ENCODE peak calls at places on chromosomes 5 and 9, in eight cellular contexts. J is PC-3, Q is HFF-Myc, F is kidney epithelial cell, X is lower leg skin, M is tibial artery, V is adrenal gland, N is foreskin fibroblast. R is an unnamed sample.

GRCh38 chr5:92939428-92939827 is 641.6 kb downstream of the NR2F1-AS1 start:
- DNase-seq in X (no peak), V (no peak), M (no peak), N (no peak), J (no peak), Q (no peak), F (no peak), R (peak; percentile 14)

GRCh38 chr5:78594946-78595921 is 53.3 kb downstream of the LHFPL2 start:
- DNase-seq in J (peak; percentile 93), V (peak; percentile 75), Q (peak; percentile 96), N (peak; percentile 93), F (peak; percentile 98), M (peak; percentile 49), X (peak; percentile 44), R (peak; percentile 99)

GRCh38 chr9:19122490-19123042 is 4.7 kb downstream of the PLIN2 start:
- DNase-seq in Q (no peak), X (no peak), F (no peak), M (no peak), V (no peak), N (no peak), J (no peak), R (no peak)

GRCh38 chr5:81506900-81507588 is 113.1 kb upstream of the ACOT12 start:
- DNase-seq in F (peak; percentile 54), X (peak; percentile 58), N (peak; percentile 75), V (peak; percentile 68), Q (peak; percentile 75), J (peak; percentile 65), M (peak; percentile 71), R (peak; percentile 90)

GRCh38 chr9:114619205-114619758 is 8.2 kb downstream of the TMEM268 start:
- DNase-seq in M (no peak), X (no peak), F (no peak), Q (no peak), J (no peak), V (no peak), N (no peak), R (no peak)

GRCh38 chr5:92741906-92742305 is 839.1 kb downstream of the NR2F1-AS1 start:
- DNase-seq in V (no peak), M (no peak), X (no peak), J (peak; percentile 9), Q (no peak), N (no peak), F (no peak), R (no peak)

GRCh38 chr9:129172816-129173215 is 5.2 kb downstream of the IER5L start:
- DNase-seq in N (no peak), M (no peak), Q (no peak), V (no peak), X (no peak), J (no peak), F (no peak), R (no peak)

GRCh38 chr5:59007460-59008063 is 424.7 kb downstream of the RAB3C start:
- DNase-seq in J (peak; percentile 55), Q (no peak), V (no peak), N (no peak), M (no peak), F (no peak), X (no peak), R (peak; percentile 45)

GRCh38 chr5:136166909-136167308 is 26.1 kb downstream of the SMIM32 start:
- DNase-seq in V (no peak), F (no peak), N (no peak), J (no peak), M (no peak), X (no peak), Q (no peak), R (no peak)

GRCh38 chr9:75891277-75892167 is 1.0 kb downstream of the PCSK5 start:
- DNase-seq in J (no peak), V (peak; percentile 48), M (peak; percentile 63), Q (no peak), N (peak; percentile 14), F (no peak), X (peak; percentile 20), R (peak; percentile 16)

GRCh38 chr5:177472460-177473441 is 683 bp downstream of the DBN1 start:
- DNase-seq in Q (no peak), N (no peak), M (no peak), X (no peak), V (no peak), F (no peak), J (peak; percentile 44), R (peak; percentile 19)

GRCh38 chr5:104297076-104297475 is 734.5 kb upstream of the NUDT12 start:
- DNase-seq in F (no peak), Q (no peak), X (no peak), J (peak; percentile 61), M (no peak), V (no peak), N (no peak), R (peak; percentile 7)

GRCh38 chr5:175822225-175822624 is 49.2 kb upstream of the CPLX2 start:
- DNase-seq in V (no peak), N (no peak), J (peak; percentile 83), X (no peak), M (no peak), Q (no peak), F (no peak), R (no peak)

GRCh38 chr9:113511047-113511521 is 47.6 kb downstream of the RGS3 start:
- DNase-seq in X (no peak), Q (no peak), J (no peak), N (no peak), F (no peak), V (peak; percentile 56), M (no peak), R (no peak)

GRCh38 chr9:129141066-129142041 is 30.1 kb downstream of the PTPA start:
- DNase-seq in J (no peak), M (peak; percentile 78), X (peak; percentile 81), F (peak; percentile 94), N (peak; percentile 83), Q (no peak), V (peak; percentile 81), R (peak; percentile 97)

GRCh38 chr5:60280943-60281342 is 387.4 kb upstream of the PDE4D start:
- DNase-seq in Q (no peak), V (no peak), J (no peak), N (no peak), X (no peak), M (no peak), F (no peak), R (no peak)

GRCh38 chr5:19179561-19179960 is 808.4 kb downstream of the CDH18 start:
- DNase-seq in F (no peak), M (no peak), Q (no peak), J (no peak), V (no peak), N (no peak), X (no peak), R (no peak)

GRCh38 chr9:113548221-113549041 is 84.9 kb downstream of the RGS3 start:
- DNase-seq in M (peak; percentile 69), J (no peak), N (no peak), Q (no peak), F (no peak), V (peak; percentile 88), X (peak; percentile 61), R (peak; percentile 66)

GRCh38 chr5:71938886-71939285 is 168.4 kb upstream of the MAP1B start:
- DNase-seq in J (peak; percentile 75), V (no peak), M (no peak), Q (no peak), X (no peak), N (no peak), F (peak; percentile 35), R (no peak)

GRCh38 chr5:151661096-151661495 is 25.6 kb downstream of the SPARC start:
- DNase-seq in V (no peak), N (no peak), J (no peak), Q (no peak), M (no peak), X (no peak), F (no peak), R (no peak)

GRCh38 chr5:159174511-159175168 is 34.7 kb downstream of the RNF145 start:
- DNase-seq in V (no peak), N (no peak), M (no peak), X (no peak), Q (no peak), F (no peak), J (no peak), R (peak; percentile 51)

GRCh38 chr9:573551-574410 is 267.7 kb upstream of the DMRT1 start:
- DNase-seq in F (peak; percentile 62), X (no peak), J (no peak), M (no peak), N (no peak), Q (no peak), V (no peak), R (no peak)

GRCh38 chr5:134177197-134178171 is 734 bp upstream of the SKP1 start:
- DNase-seq in F (no peak), Q (peak; percentile 45), J (peak; percentile 26), N (peak; percentile 58), X (peak; percentile 75), M (peak; percentile 65), V (peak; percentile 68), R (peak; percentile 80)
- TF ChIP-seq CTCF in F (no peak), Q (no peak), J (no peak), N (no peak), X (no peak), M (no peak), V (no peak), R (no peak)

GRCh38 chr5:96584712-96585111 is 77.5 kb upstream of the CAST start:
- DNase-seq in N (no peak), X (peak; percentile 22), J (no peak), M (peak; percentile 41), Q (no peak), F (no peak), V (peak; percentile 24), R (no peak)
- H3K4me3 ChIP-seq in N (no peak overlapping the region), X (no peak overlapping the region), J (no peak overlapping the region), M (no peak overlapping the region), Q (no peak overlapping the region), F (no peak overlapping the region), V (no peak overlapping the region), R (no peak overlapping the region)

GRCh38 chr5:13480834-13481233 is 463.7 kb downstream of the DNAH5 start:
- DNase-seq in X (no peak), Q (no peak), M (no peak), J (peak; percentile 81), F (no peak), N (no peak), V (no peak), R (no peak)

GRCh38 chr5:13477118-13477737 is 467.3 kb downstream of the DNAH5 start:
- DNase-seq in J (peak; percentile 92), X (no peak), M (no peak), V (no peak), F (no peak), Q (no peak), N (no peak), R (no peak)

DNA sequence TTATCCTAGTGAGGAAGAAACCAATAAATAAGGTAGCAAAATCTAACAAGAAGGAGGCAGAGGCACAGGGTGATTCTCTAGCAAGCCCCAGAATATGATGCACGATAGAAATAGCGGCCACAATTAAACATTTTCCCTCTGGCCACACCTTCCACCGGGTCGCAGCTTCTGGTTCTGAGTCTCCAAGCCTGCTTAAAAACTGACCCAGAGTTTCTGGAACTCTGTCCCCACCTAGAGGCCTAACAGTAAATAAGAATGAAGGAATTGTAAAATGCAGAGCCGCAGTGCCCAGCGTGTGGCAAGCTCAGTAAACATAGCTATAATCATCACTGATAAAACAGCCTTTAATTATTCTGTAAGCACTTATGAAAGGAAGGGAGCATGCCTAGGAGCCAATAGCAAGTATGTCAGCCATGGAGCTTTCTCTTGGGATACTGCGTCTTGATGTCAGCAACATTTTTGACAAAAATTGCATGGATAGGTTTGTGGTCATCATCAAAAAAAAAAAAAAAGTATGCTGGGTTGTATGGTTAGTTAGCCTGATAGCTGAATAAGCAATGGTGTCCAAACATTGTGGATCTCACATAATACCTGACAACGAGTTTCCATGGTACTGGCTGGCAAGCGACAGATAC is 465.5 kb downstream of the DNAH5 start:
- DNase-seq in V (peak; percentile 46), X (no peak), N (no peak), F (no peak), J (peak; percentile 83), Q (peak; percentile 1), M (no peak), R (peak; percentile 6)
- TF ChIP-seq CTCF in V (peak; percentile 62), X (no peak), N (peak; percentile 23), F (peak; percentile 52), J (peak; percentile 94), Q (peak; percentile 26), M (peak; percentile 20), R (peak; percentile 25)

GRCh38 chr9:137268538-137269201 is 8.9 kb upstream of the TOR4A start:
- DNase-seq in N (no peak), X (no peak), M (no peak), F (no peak), Q (no peak), V (no peak), J (no peak), R (peak; percentile 81)
- H3K4me3 ChIP-seq in N (no peak overlapping the region), X (no peak overlapping the region), M (no peak overlapping the region), F (no peak overlapping the region), Q (no peak overlapping the region), V (no peak overlapping the region), J (no peak overlapping the region), R (no peak overlapping the region)